ENCODE peak calls at places on chromosomes 4 and X, in five cellular contexts. F is naive thymus-derived CD4-positive, alpha-beta T cell; Z is HCT116; P is sigmoid colon; I is cardiac muscle cell. E is an unnamed sample.

GRCh38 chrX:154384284-154384892 is 5.3 kb downstream of the EMD start:
- DNase-seq in P (peak; percentile 64), F (no peak), Z (no peak), I (no peak), E (no peak)

GRCh38 chr4:187602339-187603092 is 393.1 kb upstream of the ZFP42 start:
- DNase-seq in I (no peak), F (no peak), P (no peak), Z (no peak), E (no peak)

GRCh38 chr4:98816816-98817215 is 112.1 kb downstream of the EIF4E start:
- DNase-seq in P (no peak), F (no peak), I (no peak), Z (no peak), E (no peak)

GRCh38 chr4:42445038-42445437 is 47.8 kb downstream of the SHISA3 start:
- DNase-seq in Z (no peak), I (no peak), F (no peak), P (no peak), E (no peak)

GRCh38 chr4:180949825-180950224 is 1293.4 kb upstream of the TENM3 start:
- DNase-seq in I (no peak), P (no peak), Z (no peak), F (no peak), E (no peak)

GRCh38 chr4:74630551-74630950 is 163.8 kb downstream of the BTC start:
- DNase-seq in Z (no peak), I (no peak), P (no peak), F (no peak), E (no peak)

GRCh38 chrX:72269671-72270251 is 7.3 kb downstream of the RPS4X start:
- DNase-seq in I (no peak), Z (no peak), P (no peak), F (no peak), E (no peak)

GRCh38 chr4:156898373-156899117 is 73.1 kb downstream of the PDGFC start:
- DNase-seq in Z (no peak), I (no peak), F (no peak), P (no peak), E (no peak)

GRCh38 chr4:22345678-22346077 is 170.2 kb downstream of the ADGRA3 start:
- DNase-seq in Z (no peak), I (no peak), F (no peak), P (no peak), E (no peak)

GRCh38 chrX:133979641-133980230 is 5.7 kb downstream of the GPC3 start:
- DNase-seq in F (no peak), I (no peak), Z (no peak), P (no peak), E (no peak)

GRCh38 chrX:107102980-107103379 is 15.6 kb downstream of the RBM41 start:
- DNase-seq in Z (no peak), F (no peak), P (no peak), I (peak; percentile 13), E (no peak)

GRCh38 chr4:116058129-116058528 is 944.7 kb upstream of the NDST4 start:
- DNase-seq in P (no peak), F (no peak), Z (no peak), I (no peak), E (no peak)

GRCh38 chrX:40105791-40106676 is 8.3 kb upstream of the BCOR start:
- DNase-seq in F (peak; percentile 67), Z (no peak), I (peak; percentile 89), P (peak; percentile 87), E (no peak)

GRCh38 chrX:154714925-154715324 is 36.0 kb downstream of the GAB3 start:
- DNase-seq in F (peak; percentile 31), P (no peak), I (peak; percentile 35), Z (peak; percentile 23), E (peak; percentile 22)

GRCh38 chrX:18039023-18039422 is 177.9 kb upstream of the RAI2 start:
- DNase-seq in F (no peak), Z (no peak), I (no peak), P (no peak), E (no peak)

DNA sequence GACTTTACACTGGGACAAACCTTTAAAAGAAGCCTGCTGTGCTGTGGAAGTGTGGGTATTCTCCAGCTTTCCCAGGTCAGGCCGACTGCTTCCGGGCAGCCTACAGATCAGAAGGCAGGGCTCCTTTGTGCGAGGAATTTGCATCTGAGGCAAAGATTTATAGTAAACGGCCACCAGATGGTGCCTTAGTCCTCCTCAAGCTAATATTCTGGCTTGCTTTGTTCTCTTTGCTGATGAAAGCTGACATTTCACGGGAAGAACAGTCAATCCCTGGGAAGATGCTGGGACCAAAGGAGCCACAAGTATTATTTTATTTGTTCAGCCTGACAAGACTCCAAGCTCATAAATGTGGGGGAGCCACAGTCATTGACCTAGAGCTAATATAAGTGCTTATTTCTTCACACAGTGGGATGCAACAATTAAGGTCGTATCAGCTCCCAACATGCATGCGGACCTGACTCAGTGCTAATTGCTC is 120.8 kb upstream of the TRIM2 start:
- DNase-seq in P (no peak), Z (peak; percentile 69), F (peak; percentile 45), I (peak; percentile 83), E (peak; percentile 90)
- H3K4me3 ChIP-seq in P (no peak overlapping the region), Z (no peak overlapping the region), F (no peak overlapping the region), I (no peak overlapping the region), E (no peak overlapping the region)

DNA sequence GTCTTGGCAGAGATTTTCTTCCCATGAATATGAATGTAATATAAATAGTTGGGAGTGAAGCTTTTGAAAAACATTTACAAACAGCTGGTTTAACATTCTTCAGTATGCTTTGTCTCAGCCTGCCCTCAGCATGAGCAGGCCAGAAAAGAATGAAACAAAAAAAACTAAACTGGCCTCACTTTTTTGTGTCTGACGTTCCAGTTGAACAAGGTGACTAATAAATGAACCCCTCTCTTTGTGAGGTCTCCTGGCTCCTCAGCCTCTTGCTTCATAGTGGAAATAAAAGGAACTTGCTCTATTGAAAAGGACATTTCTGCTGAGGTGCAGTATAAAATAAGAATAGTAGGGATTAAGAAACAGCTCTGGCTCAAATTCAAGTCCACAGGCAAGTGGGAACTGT is 9.4 kb downstream of the CHST7 start:
- DNase-seq in Z (no peak), F (no peak), P (no peak), I (no peak), E (no peak)
- H3K4me1 ChIP-seq in Z (peaks cover 51% of the 10 kb centered on the region), F (peaks cover 9% of the 10 kb centered on the region), P (no peaks in the 10 kb centered on the region), I (no peaks in the 10 kb centered on the region), E (peaks cover 7% of the 10 kb centered on the region)

GRCh38 chr4:931960-932712 is at the start of the genes GAK and TMEM175:
- DNase-seq in P (peak; percentile 98), Z (peak; percentile 91), I (peak; percentile 97), F (peak; percentile 93), E (peak; percentile 94)

GRCh38 chr4:929096-929765 is 2.9 kb downstream of the GAK start:
- DNase-seq in F (no peak), Z (no peak), P (no peak), I (no peak), E (no peak)

GRCh38 chr4:931194-931959 is 739 bp downstream of the GAK start:
- DNase-seq in P (no peak), F (peak; percentile 25), Z (no peak), I (peak; percentile 19), E (no peak)

GRCh38 chr4:930827-931193 is 1.3 kb downstream of the GAK start:
- DNase-seq in I (no peak), Z (no peak), P (no peak), F (no peak), E (no peak)

DNA sequence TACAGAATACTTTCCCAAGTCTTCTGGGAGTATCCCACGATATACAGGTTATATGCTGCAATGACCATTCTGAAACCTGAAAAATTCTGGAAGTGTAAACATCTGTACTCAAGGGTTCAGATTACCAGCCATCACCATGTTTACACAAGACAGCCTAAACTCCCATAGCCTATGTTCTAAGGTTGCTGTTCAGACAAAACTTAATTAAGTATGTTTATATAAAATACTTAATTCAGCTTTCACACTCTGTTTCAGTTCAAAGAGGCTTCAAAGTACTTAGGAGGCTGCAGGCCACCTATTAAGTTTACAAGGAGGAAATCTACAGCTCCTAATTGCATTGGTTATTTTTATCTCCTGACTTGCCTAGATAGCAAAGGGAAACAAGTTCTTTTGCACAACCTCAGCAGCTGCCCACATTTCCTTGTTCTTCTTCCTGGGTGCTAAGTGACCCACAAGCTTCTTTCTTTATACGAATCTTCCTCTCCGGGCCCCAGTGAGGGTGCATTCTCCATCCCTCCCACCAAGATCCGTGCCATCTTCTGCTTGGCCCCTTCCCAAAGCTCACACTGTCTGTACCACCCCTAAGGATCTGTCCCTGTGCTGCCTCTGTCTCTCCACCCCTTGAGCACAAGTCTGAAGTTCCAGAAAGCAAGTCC is 2.0 kb downstream of the GAK start:
- DNase-seq in Z (no peak), I (no peak), P (no peak), F (no peak), E (no peak)
- H3K27ac ChIP-seq in Z (no peak overlapping the region), I (peak overlapping the region; percentile 86), P (no peak overlapping the region), F (peak overlapping the region; percentile 99), E (no peak overlapping the region)

GRCh38 chrX:69095260-69095659 is 70.0 kb downstream of the PJA1 start:
- DNase-seq in I (peak; percentile 35), Z (no peak), P (no peak), F (no peak), E (no peak)
- H3K4me3 ChIP-seq in I (no peak overlapping the region), Z (no peak overlapping the region), P (no peak overlapping the region), F (no peak overlapping the region), E (no peak overlapping the region)

E was measured in iPS DF 6.9.